ENCODE peak calls at places on chromosomes 5 and 9, in nine cellular contexts. U is AG09309, V is Calu3, Z is progenitor cell of endocrine pancreas, F is mesothelial cell of epicardium, P is GM12865, G is cardiac muscle cell, H is fibroblast of pulmonary artery, D is fibroblast of lung. K is an unnamed sample.

GRCh38 chr5:123530728-123531127 is 18.8 kb downstream of the CSNK1G3 start:
- DNase-seq in U (no peak), V (no peak), Z (no peak), F (no peak), P (no peak), G (no peak), H (no peak), D (no peak), K (no peak)

GRCh38 chr9:76200315-76200714 is 193.9 kb downstream of the RFK start:
- DNase-seq in U (no peak), V (no peak), Z (no peak), F (no peak), P (no peak), G (no peak), H (no peak), D (peak; percentile 29), K (no peak)

GRCh38 chr5:177134653-177135225 is 1.2 kb downstream of the NSD1 start:
- DNase-seq in U (no peak), V (no peak), Z (no peak), F (no peak), P (peak; percentile 37), G (no peak), H (no peak), D (no peak), K (no peak)

GRCh38 chr5:115179959-115180709 is 10.4 kb upstream of the TRIM36 start:
- DNase-seq in U (no peak), V (peak; percentile 38), Z (peak; percentile 30), F (peak; percentile 53), P (peak; percentile 28), G (peak; percentile 70), H (peak; percentile 10), D (peak; percentile 25), K (no peak)

GRCh38 chr5:54159837-54160215 is 150.5 kb downstream of the ARL15 start:
- DNase-seq in U (no peak), V (no peak), Z (no peak), F (no peak), P (no peak), G (peak; percentile 69), H (no peak), D (peak; percentile 59), K (no peak)

GRCh38 chr5:38450627-38451371 is 105.6 kb downstream of the LIFR start:
- DNase-seq in U (no peak), V (no peak), Z (no peak), F (no peak), P (no peak), G (no peak), H (no peak), D (no peak), K (no peak)

GRCh38 chr5:134735243-134735642 is 3.1 kb upstream of the CAMLG start:
- DNase-seq in U (no peak), V (no peak), Z (no peak), F (no peak), P (no peak), G (no peak), H (no peak), D (no peak), K (no peak)

GRCh38 chr9:72154468-72155281 is 5.4 kb downstream of the GDA start:
- DNase-seq in U (no peak), V (peak; percentile 44), Z (no peak), F (no peak), P (peak; percentile 15), G (no peak), H (no peak), D (no peak), K (no peak)

GRCh38 chr5:126970517-126971017 is 59.8 kb downstream of the MARCHF3 start:
- DNase-seq in U (peak; percentile 38), V (no peak), Z (no peak), F (no peak), P (no peak), G (no peak), H (peak; percentile 77), D (peak; percentile 86), K (no peak)

GRCh38 chr5:143086851-143087637 is 316.4 kb downstream of the NR3C1 start:
- DNase-seq in U (peak; percentile 77), V (no peak), Z (no peak), F (no peak), P (no peak), G (peak; percentile 23), H (peak; percentile 29), D (peak; percentile 53), K (no peak)

GRCh38 chr9:19397845-19398244 is 11.0 kb upstream of the ACER2 start:
- DNase-seq in U (no peak), V (peak; percentile 46), Z (no peak), F (no peak), P (no peak), G (no peak), H (no peak), D (no peak), K (no peak)

GRCh38 chr5:14011089-14012004 is 66.9 kb upstream of the DNAH5 start:
- DNase-seq in U (peak; percentile 47), V (peak; percentile 94), Z (peak; percentile 87), F (peak; percentile 91), P (peak; percentile 87), G (peak; percentile 93), H (peak; percentile 86), D (peak; percentile 87), K (no peak)

GRCh38 chr5:121408778-121409177 is 442.9 kb upstream of the FTMT start:
- DNase-seq in U (no peak), V (no peak), Z (no peak), F (no peak), P (no peak), G (no peak), H (no peak), D (no peak), K (no peak)

GRCh38 chr5:72066658-72067057 is 40.6 kb upstream of the MAP1B start:
- DNase-seq in U (peak; percentile 63), V (peak; percentile 24), Z (no peak), F (no peak), P (no peak), G (no peak), H (peak; percentile 81), D (peak; percentile 97), K (no peak)

GRCh38 chr9:135154050-135154570 is 66.6 kb downstream of the OLFM1 start:
- DNase-seq in U (no peak), V (no peak), Z (no peak), F (no peak), P (no peak), G (no peak), H (no peak), D (no peak), K (no peak)

GRCh38 chr5:146173597-146173996 is 8.9 kb downstream of the LARS1 start:
- DNase-seq in U (no peak), V (no peak), Z (no peak), F (no peak), P (peak; percentile 87), G (no peak), H (no peak), D (no peak), K (no peak)

GRCh38 chr5:55220433-55221185 is 6.5 kb downstream of the MCIDAS start:
- DNase-seq in U (no peak), V (no peak), Z (no peak), F (no peak), P (no peak), G (peak; percentile 51), H (no peak), D (peak; percentile 8), K (no peak)

GRCh38 chr5:143248822-143249579 is 154.5 kb downstream of the NR3C1 start:
- DNase-seq in U (no peak), V (no peak), Z (no peak), F (no peak), P (no peak), G (no peak), H (peak; percentile 65), D (peak; percentile 92), K (no peak)

GRCh38 chr5:168295574-168296201 is 4.2 kb downstream of the WWC1 start:
- DNase-seq in U (peak; percentile 27), V (peak; percentile 82), Z (peak; percentile 48), F (peak; percentile 55), P (no peak), G (peak; percentile 71), H (peak; percentile 68), D (peak; percentile 78), K (no peak)
- TF ChIP-seq CTCF in U (peak; percentile 69), V (peak; percentile 60), Z (peak; percentile 69), F (peak; percentile 53), P (no peak), G (peak; percentile 72), H (peak; percentile 56), D (peak; percentile 70), K (no peak)

GRCh38 chr5:91927439-91927838 is 544.3 kb upstream of the ARRDC3 start:
- DNase-seq in U (no peak), V (no peak), Z (no peak), F (no peak), P (no peak), G (no peak), H (no peak), D (no peak), K (no peak)

GRCh38 chr5:91925249-91925648 is 542.1 kb upstream of the ARRDC3 start:
- DNase-seq in U (no peak), V (no peak), Z (no peak), F (no peak), P (no peak), G (no peak), H (no peak), D (no peak), K (no peak)

GRCh38 chr5:91928751-91929521 is 545.8 kb upstream of the ARRDC3 start:
- DNase-seq in U (no peak), V (no peak), Z (no peak), F (no peak), P (no peak), G (peak; percentile 20), H (peak; percentile 32), D (peak; percentile 37), K (no peak)

DNA sequence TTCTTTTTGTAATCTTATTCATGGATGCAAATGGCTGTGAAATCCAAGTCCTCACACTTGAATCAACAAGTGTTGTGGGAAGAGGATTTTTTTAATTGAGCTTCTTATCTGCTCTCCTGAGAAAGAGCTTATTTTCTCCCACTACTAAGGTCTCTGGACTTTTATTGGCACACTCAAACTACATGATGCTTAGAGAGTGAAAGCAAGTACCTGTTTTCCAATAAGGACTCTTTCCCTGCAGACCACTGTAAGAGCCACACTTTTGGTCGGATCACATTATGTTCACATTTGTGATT is 546.4 kb upstream of the ARRDC3 start:
- DNase-seq in U (no peak), V (no peak), Z (no peak), F (no peak), P (no peak), G (no peak), H (no peak), D (no peak), K (no peak)
- TF ChIP-seq CTCF in U (no peak), V (no peak), Z (no peak), F (no peak), P (no peak), G (no peak), H (no peak), D (no peak), K (no peak)

DNA sequence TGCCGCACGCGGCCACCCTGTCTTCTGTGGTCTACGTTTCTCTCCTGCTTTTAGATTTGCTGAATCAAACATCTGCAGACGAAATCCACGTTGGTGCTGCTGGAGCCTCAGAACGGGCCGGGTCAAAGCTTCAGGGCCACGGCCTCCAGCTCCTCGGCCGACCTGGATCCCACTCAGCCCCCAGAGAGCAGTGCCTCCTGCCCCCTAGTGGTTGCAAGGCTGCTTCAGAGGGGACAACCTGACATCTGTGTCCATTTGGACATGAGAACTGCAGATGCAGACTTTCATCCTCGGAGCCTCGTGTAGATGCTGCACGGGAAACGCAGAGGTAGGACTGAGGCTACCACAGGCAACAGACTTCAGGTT is 23.0 kb upstream of the SLC6A3 start:
- DNase-seq in U (no peak), V (no peak), Z (peak; percentile 35), F (no peak), P (no peak), G (peak; percentile 57), H (peak; percentile 37), D (no peak), K (no peak)
- TF ChIP-seq CTCF in U (peak; percentile 51), V (no peak), Z (peak; percentile 72), F (peak; percentile 45), P (peak; percentile 31), G (peak; percentile 65), H (peak; percentile 57), D (peak; percentile 55), K (peak; percentile 19)

GRCh38 chr9:95024097-95024671 is 293.3 kb downstream of the FANCC start:
- DNase-seq in U (no peak), V (no peak), Z (no peak), F (no peak), P (no peak), G (no peak), H (no peak), D (no peak), K (no peak)
- TF ChIP-seq CTCF in U (no peak), V (no peak), Z (no peak), F (no peak), P (no peak), G (no peak), H (no peak), D (no peak), K (no peak)